ENCODE peak calls at places on chromosomes 16 and 17, in ten cellular contexts. One of them, this sample, is unnamed.

GRCh38 chr17:65243838-65244237 is 106.7 kb downstream of the RGS9 start:
- ATAC-seq in RWPE2: no peak
- ATAC-seq in HepG2: no peak
- ATAC-seq in gastroesophageal sphincter: no peak
- ATAC-seq in activated CD8-positive, alpha-beta memory T cell treated with anti-CD3 and anti-CD28 coated beads, Interleukin-2, amount 10 ng/mL, durations not matched to agents 7 days and 5 days: no peak
- ATAC-seq in pancreas: no peak
- ATAC-seq in memory B cell: no peak
- ATAC-seq in stimulated activated naive CD8-positive, alpha-beta T cell treated with anti-CD3 and anti-CD28 coated beads, Interleukin-15, Interleukin-2, amounts not matched to agents 100 U/mL and 50 U/mL, for 24 hours: peak; percentile 88
- ATAC-seq in activated CD8-positive, alpha-beta T cell treated with anti-CD3 and anti-CD28 coated beads, Interleukin-2, amount 10 ng/mL, durations not matched to agents 7 days and 5 days: peak; percentile 86
- ATAC-seq in left lobe of liver: no peak
- ATAC-seq in this sample: peak; percentile 80

GRCh38 chr16:13083687-13084086 is 182.3 kb downstream of the SHISA9 start:
- ATAC-seq in RWPE2: no peak
- ATAC-seq in HepG2: no peak
- ATAC-seq in gastroesophageal sphincter: no peak
- ATAC-seq in activated CD8-positive, alpha-beta memory T cell treated with anti-CD3 and anti-CD28 coated beads, Interleukin-2, amount 10 ng/mL, durations not matched to agents 7 days and 5 days: no peak
- ATAC-seq in pancreas: peak; percentile 79
- ATAC-seq in memory B cell: no peak
- ATAC-seq in stimulated activated naive CD8-positive, alpha-beta T cell treated with anti-CD3 and anti-CD28 coated beads, Interleukin-15, Interleukin-2, amounts not matched to agents 100 U/mL and 50 U/mL, for 24 hours: no peak
- ATAC-seq in activated CD8-positive, alpha-beta T cell treated with anti-CD3 and anti-CD28 coated beads, Interleukin-2, amount 10 ng/mL, durations not matched to agents 7 days and 5 days: no peak
- ATAC-seq in left lobe of liver: peak; percentile 25
- ATAC-seq in this sample: no peak

GRCh38 chr17:50308666-50309065 is 34.4 kb downstream of the TMEM92 start:
- ATAC-seq in RWPE2: no peak
- ATAC-seq in HepG2: no peak
- ATAC-seq in gastroesophageal sphincter: no peak
- ATAC-seq in activated CD8-positive, alpha-beta memory T cell treated with anti-CD3 and anti-CD28 coated beads, Interleukin-2, amount 10 ng/mL, durations not matched to agents 7 days and 5 days: no peak
- ATAC-seq in pancreas: no peak
- ATAC-seq in memory B cell: no peak
- ATAC-seq in stimulated activated naive CD8-positive, alpha-beta T cell treated with anti-CD3 and anti-CD28 coated beads, Interleukin-15, Interleukin-2, amounts not matched to agents 100 U/mL and 50 U/mL, for 24 hours: no peak
- ATAC-seq in activated CD8-positive, alpha-beta T cell treated with anti-CD3 and anti-CD28 coated beads, Interleukin-2, amount 10 ng/mL, durations not matched to agents 7 days and 5 days: no peak
- ATAC-seq in left lobe of liver: no peak
- ATAC-seq in this sample: no peak

GRCh38 chr17:64126918-64127317 is 3.0 kb downstream of the ERN1 start:
- ATAC-seq in RWPE2: peak; percentile 6
- ATAC-seq in HepG2: no peak
- ATAC-seq in gastroesophageal sphincter: no peak
- ATAC-seq in activated CD8-positive, alpha-beta memory T cell treated with anti-CD3 and anti-CD28 coated beads, Interleukin-2, amount 10 ng/mL, durations not matched to agents 7 days and 5 days: no peak
- ATAC-seq in pancreas: no peak
- ATAC-seq in memory B cell: no peak
- ATAC-seq in stimulated activated naive CD8-positive, alpha-beta T cell treated with anti-CD3 and anti-CD28 coated beads, Interleukin-15, Interleukin-2, amounts not matched to agents 100 U/mL and 50 U/mL, for 24 hours: no peak
- ATAC-seq in activated CD8-positive, alpha-beta T cell treated with anti-CD3 and anti-CD28 coated beads, Interleukin-2, amount 10 ng/mL, durations not matched to agents 7 days and 5 days: no peak
- ATAC-seq in left lobe of liver: no peak
- ATAC-seq in this sample: no peak

GRCh38 chr17:263271-263670 is 81.8 kb upstream of the DOC2B start:
- ATAC-seq in RWPE2: no peak
- ATAC-seq in HepG2: no peak
- ATAC-seq in gastroesophageal sphincter: no peak
- ATAC-seq in activated CD8-positive, alpha-beta memory T cell treated with anti-CD3 and anti-CD28 coated beads, Interleukin-2, amount 10 ng/mL, durations not matched to agents 7 days and 5 days: no peak
- ATAC-seq in pancreas: no peak
- ATAC-seq in memory B cell: no peak
- ATAC-seq in stimulated activated naive CD8-positive, alpha-beta T cell treated with anti-CD3 and anti-CD28 coated beads, Interleukin-15, Interleukin-2, amounts not matched to agents 100 U/mL and 50 U/mL, for 24 hours: no peak
- ATAC-seq in activated CD8-positive, alpha-beta T cell treated with anti-CD3 and anti-CD28 coated beads, Interleukin-2, amount 10 ng/mL, durations not matched to agents 7 days and 5 days: no peak
- ATAC-seq in left lobe of liver: no peak
- ATAC-seq in this sample: no peak

GRCh38 chr16:1078579-1079021 is 6.1 kb downstream of the SSTR5 start:
- ATAC-seq in RWPE2: peak; percentile 79
- ATAC-seq in HepG2: peak; percentile 52
- ATAC-seq in gastroesophageal sphincter: peak; percentile 27
- ATAC-seq in activated CD8-positive, alpha-beta memory T cell treated with anti-CD3 and anti-CD28 coated beads, Interleukin-2, amount 10 ng/mL, durations not matched to agents 7 days and 5 days: no peak
- ATAC-seq in pancreas: peak; percentile 96
- ATAC-seq in memory B cell: no peak
- ATAC-seq in stimulated activated naive CD8-positive, alpha-beta T cell treated with anti-CD3 and anti-CD28 coated beads, Interleukin-15, Interleukin-2, amounts not matched to agents 100 U/mL and 50 U/mL, for 24 hours: no peak
- ATAC-seq in activated CD8-positive, alpha-beta T cell treated with anti-CD3 and anti-CD28 coated beads, Interleukin-2, amount 10 ng/mL, durations not matched to agents 7 days and 5 days: no peak
- ATAC-seq in left lobe of liver: peak; percentile 91
- ATAC-seq in this sample: no peak

GRCh38 chr17:82936768-82937171 is 96.9 kb upstream of the ZNF750 start:
- ATAC-seq in RWPE2: no peak
- ATAC-seq in HepG2: no peak
- ATAC-seq in gastroesophageal sphincter: no peak
- ATAC-seq in activated CD8-positive, alpha-beta memory T cell treated with anti-CD3 and anti-CD28 coated beads, Interleukin-2, amount 10 ng/mL, durations not matched to agents 7 days and 5 days: no peak
- ATAC-seq in pancreas: no peak
- ATAC-seq in memory B cell: no peak
- ATAC-seq in stimulated activated naive CD8-positive, alpha-beta T cell treated with anti-CD3 and anti-CD28 coated beads, Interleukin-15, Interleukin-2, amounts not matched to agents 100 U/mL and 50 U/mL, for 24 hours: no peak
- ATAC-seq in activated CD8-positive, alpha-beta T cell treated with anti-CD3 and anti-CD28 coated beads, Interleukin-2, amount 10 ng/mL, durations not matched to agents 7 days and 5 days: no peak
- ATAC-seq in left lobe of liver: no peak
- ATAC-seq in this sample: no peak

GRCh38 chr16:88531346-88531745 is 38.9 kb upstream of the ZC3H18 start:
- ATAC-seq in RWPE2: no peak
- ATAC-seq in HepG2: no peak
- ATAC-seq in gastroesophageal sphincter: no peak
- ATAC-seq in activated CD8-positive, alpha-beta memory T cell treated with anti-CD3 and anti-CD28 coated beads, Interleukin-2, amount 10 ng/mL, durations not matched to agents 7 days and 5 days: no peak
- ATAC-seq in pancreas: no peak
- ATAC-seq in memory B cell: no peak
- ATAC-seq in stimulated activated naive CD8-positive, alpha-beta T cell treated with anti-CD3 and anti-CD28 coated beads, Interleukin-15, Interleukin-2, amounts not matched to agents 100 U/mL and 50 U/mL, for 24 hours: no peak
- ATAC-seq in activated CD8-positive, alpha-beta T cell treated with anti-CD3 and anti-CD28 coated beads, Interleukin-2, amount 10 ng/mL, durations not matched to agents 7 days and 5 days: no peak
- ATAC-seq in left lobe of liver: no peak
- ATAC-seq in this sample: no peak

GRCh38 chr16:83970430-83970815 is 2.4 kb downstream of the NECAB2 start:
- ATAC-seq in RWPE2: no peak
- ATAC-seq in HepG2: peak; percentile 1
- ATAC-seq in gastroesophageal sphincter: no peak
- ATAC-seq in activated CD8-positive, alpha-beta memory T cell treated with anti-CD3 and anti-CD28 coated beads, Interleukin-2, amount 10 ng/mL, durations not matched to agents 7 days and 5 days: no peak
- ATAC-seq in pancreas: no peak
- ATAC-seq in memory B cell: no peak
- ATAC-seq in stimulated activated naive CD8-positive, alpha-beta T cell treated with anti-CD3 and anti-CD28 coated beads, Interleukin-15, Interleukin-2, amounts not matched to agents 100 U/mL and 50 U/mL, for 24 hours: no peak
- ATAC-seq in activated CD8-positive, alpha-beta T cell treated with anti-CD3 and anti-CD28 coated beads, Interleukin-2, amount 10 ng/mL, durations not matched to agents 7 days and 5 days: no peak
- ATAC-seq in left lobe of liver: no peak
- ATAC-seq in this sample: no peak

GRCh38 chr16:20504418-20504817 is 53.1 kb downstream of the ACSM2A start:
- ATAC-seq in RWPE2: no peak
- ATAC-seq in HepG2: no peak
- ATAC-seq in gastroesophageal sphincter: no peak
- ATAC-seq in activated CD8-positive, alpha-beta memory T cell treated with anti-CD3 and anti-CD28 coated beads, Interleukin-2, amount 10 ng/mL, durations not matched to agents 7 days and 5 days: no peak
- ATAC-seq in pancreas: no peak
- ATAC-seq in memory B cell: no peak
- ATAC-seq in stimulated activated naive CD8-positive, alpha-beta T cell treated with anti-CD3 and anti-CD28 coated beads, Interleukin-15, Interleukin-2, amounts not matched to agents 100 U/mL and 50 U/mL, for 24 hours: no peak
- ATAC-seq in activated CD8-positive, alpha-beta T cell treated with anti-CD3 and anti-CD28 coated beads, Interleukin-2, amount 10 ng/mL, durations not matched to agents 7 days and 5 days: no peak
- ATAC-seq in left lobe of liver: peak; percentile 95
- ATAC-seq in this sample: no peak

GRCh38 chr16:74601131-74601871 is 5.6 kb downstream of the GLG1 start:
- ATAC-seq in RWPE2: peak; percentile 81
- ATAC-seq in HepG2: no peak
- ATAC-seq in gastroesophageal sphincter: no peak
- ATAC-seq in activated CD8-positive, alpha-beta memory T cell treated with anti-CD3 and anti-CD28 coated beads, Interleukin-2, amount 10 ng/mL, durations not matched to agents 7 days and 5 days: peak; percentile 98
- ATAC-seq in pancreas: no peak
- ATAC-seq in memory B cell: peak; percentile 94
- ATAC-seq in stimulated activated naive CD8-positive, alpha-beta T cell treated with anti-CD3 and anti-CD28 coated beads, Interleukin-15, Interleukin-2, amounts not matched to agents 100 U/mL and 50 U/mL, for 24 hours: peak; percentile 89
- ATAC-seq in activated CD8-positive, alpha-beta T cell treated with anti-CD3 and anti-CD28 coated beads, Interleukin-2, amount 10 ng/mL, durations not matched to agents 7 days and 5 days: peak; percentile 97
- ATAC-seq in left lobe of liver: no peak
- ATAC-seq in this sample: peak; percentile 98

GRCh38 chr17:76867578-76868175 is 527 bp upstream of the MGAT5B start:
- ATAC-seq in RWPE2: peak; percentile 6
- ATAC-seq in HepG2: peak; percentile 3
- ATAC-seq in gastroesophageal sphincter: no peak
- ATAC-seq in activated CD8-positive, alpha-beta memory T cell treated with anti-CD3 and anti-CD28 coated beads, Interleukin-2, amount 10 ng/mL, durations not matched to agents 7 days and 5 days: no peak
- ATAC-seq in pancreas: peak; percentile 14
- ATAC-seq in memory B cell: no peak
- ATAC-seq in stimulated activated naive CD8-positive, alpha-beta T cell treated with anti-CD3 and anti-CD28 coated beads, Interleukin-15, Interleukin-2, amounts not matched to agents 100 U/mL and 50 U/mL, for 24 hours: no peak
- ATAC-seq in activated CD8-positive, alpha-beta T cell treated with anti-CD3 and anti-CD28 coated beads, Interleukin-2, amount 10 ng/mL, durations not matched to agents 7 days and 5 days: no peak
- ATAC-seq in left lobe of liver: no peak
- ATAC-seq in this sample: no peak

GRCh38 chr16:4944333-4945281 is 7.7 kb upstream of the PPL start:
- ATAC-seq in RWPE2: peak; percentile 79
- ATAC-seq in HepG2: peak; percentile 82
- ATAC-seq in gastroesophageal sphincter: peak; percentile 93
- ATAC-seq in activated CD8-positive, alpha-beta memory T cell treated with anti-CD3 and anti-CD28 coated beads, Interleukin-2, amount 10 ng/mL, durations not matched to agents 7 days and 5 days: no peak
- ATAC-seq in pancreas: peak; percentile 91
- ATAC-seq in memory B cell: no peak
- ATAC-seq in stimulated activated naive CD8-positive, alpha-beta T cell treated with anti-CD3 and anti-CD28 coated beads, Interleukin-15, Interleukin-2, amounts not matched to agents 100 U/mL and 50 U/mL, for 24 hours: peak; percentile 55
- ATAC-seq in activated CD8-positive, alpha-beta T cell treated with anti-CD3 and anti-CD28 coated beads, Interleukin-2, amount 10 ng/mL, durations not matched to agents 7 days and 5 days: no peak
- ATAC-seq in left lobe of liver: peak; percentile 90
- ATAC-seq in this sample: no peak

GRCh38 chr16:57635266-57636097 is 7.1 kb downstream of the ADGRG1 start:
- ATAC-seq in RWPE2: no peak
- ATAC-seq in HepG2: peak; percentile 93
- ATAC-seq in gastroesophageal sphincter: no peak
- ATAC-seq in activated CD8-positive, alpha-beta memory T cell treated with anti-CD3 and anti-CD28 coated beads, Interleukin-2, amount 10 ng/mL, durations not matched to agents 7 days and 5 days: no peak
- ATAC-seq in pancreas: peak; percentile 84
- ATAC-seq in memory B cell: no peak
- ATAC-seq in stimulated activated naive CD8-positive, alpha-beta T cell treated with anti-CD3 and anti-CD28 coated beads, Interleukin-15, Interleukin-2, amounts not matched to agents 100 U/mL and 50 U/mL, for 24 hours: no peak
- ATAC-seq in activated CD8-positive, alpha-beta T cell treated with anti-CD3 and anti-CD28 coated beads, Interleukin-2, amount 10 ng/mL, durations not matched to agents 7 days and 5 days: no peak
- ATAC-seq in left lobe of liver: peak; percentile 92
- ATAC-seq in this sample: no peak

GRCh38 chr17:8799001-8799850 is at the start of gene MFSD6L:
- ATAC-seq in RWPE2: peak; percentile 73
- ATAC-seq in HepG2: no peak
- ATAC-seq in gastroesophageal sphincter: no peak
- ATAC-seq in activated CD8-positive, alpha-beta memory T cell treated with anti-CD3 and anti-CD28 coated beads, Interleukin-2, amount 10 ng/mL, durations not matched to agents 7 days and 5 days: no peak
- ATAC-seq in pancreas: peak; percentile 94
- ATAC-seq in memory B cell: peak; percentile 97
- ATAC-seq in stimulated activated naive CD8-positive, alpha-beta T cell treated with anti-CD3 and anti-CD28 coated beads, Interleukin-15, Interleukin-2, amounts not matched to agents 100 U/mL and 50 U/mL, for 24 hours: no peak
- ATAC-seq in activated CD8-positive, alpha-beta T cell treated with anti-CD3 and anti-CD28 coated beads, Interleukin-2, amount 10 ng/mL, durations not matched to agents 7 days and 5 days: no peak
- ATAC-seq in left lobe of liver: peak; percentile 38
- ATAC-seq in this sample: no peak

GRCh38 chr16:83886199-83886971 is 12.5 kb upstream of the MLYCD start:
- ATAC-seq in RWPE2: no peak
- ATAC-seq in HepG2: no peak
- ATAC-seq in gastroesophageal sphincter: no peak
- ATAC-seq in activated CD8-positive, alpha-beta memory T cell treated with anti-CD3 and anti-CD28 coated beads, Interleukin-2, amount 10 ng/mL, durations not matched to agents 7 days and 5 days: no peak
- ATAC-seq in pancreas: no peak
- ATAC-seq in memory B cell: no peak
- ATAC-seq in stimulated activated naive CD8-positive, alpha-beta T cell treated with anti-CD3 and anti-CD28 coated beads, Interleukin-15, Interleukin-2, amounts not matched to agents 100 U/mL and 50 U/mL, for 24 hours: no peak
- ATAC-seq in activated CD8-positive, alpha-beta T cell treated with anti-CD3 and anti-CD28 coated beads, Interleukin-2, amount 10 ng/mL, durations not matched to agents 7 days and 5 days: no peak
- ATAC-seq in left lobe of liver: no peak
- ATAC-seq in this sample: no peak

GRCh38 chr16:27408012-27408601 is 6.1 kb downstream of the IL21R start:
- ATAC-seq in RWPE2: peak; percentile 61
- ATAC-seq in HepG2: peak; percentile 96
- ATAC-seq in gastroesophageal sphincter: no peak
- ATAC-seq in activated CD8-positive, alpha-beta memory T cell treated with anti-CD3 and anti-CD28 coated beads, Interleukin-2, amount 10 ng/mL, durations not matched to agents 7 days and 5 days: peak; percentile 55
- ATAC-seq in pancreas: no peak
- ATAC-seq in memory B cell: no peak
- ATAC-seq in stimulated activated naive CD8-positive, alpha-beta T cell treated with anti-CD3 and anti-CD28 coated beads, Interleukin-15, Interleukin-2, amounts not matched to agents 100 U/mL and 50 U/mL, for 24 hours: peak; percentile 82
- ATAC-seq in activated CD8-positive, alpha-beta T cell treated with anti-CD3 and anti-CD28 coated beads, Interleukin-2, amount 10 ng/mL, durations not matched to agents 7 days and 5 days: peak; percentile 62
- ATAC-seq in left lobe of liver: no peak
- ATAC-seq in this sample: peak; percentile 65

GRCh38 chr17:62780273-62780672 is 27.8 kb downstream of the MARCHF10 start:
- ATAC-seq in RWPE2: no peak
- ATAC-seq in HepG2: no peak
- ATAC-seq in gastroesophageal sphincter: no peak
- ATAC-seq in activated CD8-positive, alpha-beta memory T cell treated with anti-CD3 and anti-CD28 coated beads, Interleukin-2, amount 10 ng/mL, durations not matched to agents 7 days and 5 days: no peak
- ATAC-seq in pancreas: peak; percentile 95
- ATAC-seq in memory B cell: no peak
- ATAC-seq in stimulated activated naive CD8-positive, alpha-beta T cell treated with anti-CD3 and anti-CD28 coated beads, Interleukin-15, Interleukin-2, amounts not matched to agents 100 U/mL and 50 U/mL, for 24 hours: no peak
- ATAC-seq in activated CD8-positive, alpha-beta T cell treated with anti-CD3 and anti-CD28 coated beads, Interleukin-2, amount 10 ng/mL, durations not matched to agents 7 days and 5 days: no peak
- ATAC-seq in left lobe of liver: no peak
- ATAC-seq in this sample: no peak

GRCh38 chr17:53253956-53254597 is 568.6 kb upstream of the KIF2B start:
- ATAC-seq in RWPE2: no peak
- ATAC-seq in HepG2: no peak
- ATAC-seq in gastroesophageal sphincter: no peak
- ATAC-seq in activated CD8-positive, alpha-beta memory T cell treated with anti-CD3 and anti-CD28 coated beads, Interleukin-2, amount 10 ng/mL, durations not matched to agents 7 days and 5 days: no peak
- ATAC-seq in pancreas: no peak
- ATAC-seq in memory B cell: no peak
- ATAC-seq in stimulated activated naive CD8-positive, alpha-beta T cell treated with anti-CD3 and anti-CD28 coated beads, Interleukin-15, Interleukin-2, amounts not matched to agents 100 U/mL and 50 U/mL, for 24 hours: no peak
- ATAC-seq in activated CD8-positive, alpha-beta T cell treated with anti-CD3 and anti-CD28 coated beads, Interleukin-2, amount 10 ng/mL, durations not matched to agents 7 days and 5 days: no peak
- ATAC-seq in left lobe of liver: no peak
- ATAC-seq in this sample: no peak

GRCh38 chr16:2981177-2981898 is 1.1 kb upstream of the PKMYT1 start:
- ATAC-seq in RWPE2: no peak
- ATAC-seq in HepG2: peak; percentile 61
- ATAC-seq in gastroesophageal sphincter: no peak
- ATAC-seq in activated CD8-positive, alpha-beta memory T cell treated with anti-CD3 and anti-CD28 coated beads, Interleukin-2, amount 10 ng/mL, durations not matched to agents 7 days and 5 days: no peak
- ATAC-seq in pancreas: no peak
- ATAC-seq in memory B cell: no peak
- ATAC-seq in stimulated activated naive CD8-positive, alpha-beta T cell treated with anti-CD3 and anti-CD28 coated beads, Interleukin-15, Interleukin-2, amounts not matched to agents 100 U/mL and 50 U/mL, for 24 hours: no peak
- ATAC-seq in activated CD8-positive, alpha-beta T cell treated with anti-CD3 and anti-CD28 coated beads, Interleukin-2, amount 10 ng/mL, durations not matched to agents 7 days and 5 days: no peak
- ATAC-seq in left lobe of liver: no peak
- ATAC-seq in this sample: no peak

GRCh38 chr16:49158029-49158642 is 123.5 kb downstream of the CBLN1 start:
- ATAC-seq in RWPE2: peak; percentile 74
- ATAC-seq in HepG2: peak; percentile 65
- ATAC-seq in gastroesophageal sphincter: no peak
- ATAC-seq in activated CD8-positive, alpha-beta memory T cell treated with anti-CD3 and anti-CD28 coated beads, Interleukin-2, amount 10 ng/mL, durations not matched to agents 7 days and 5 days: no peak
- ATAC-seq in pancreas: peak; percentile 47
- ATAC-seq in memory B cell: no peak
- ATAC-seq in stimulated activated naive CD8-positive, alpha-beta T cell treated with anti-CD3 and anti-CD28 coated beads, Interleukin-15, Interleukin-2, amounts not matched to agents 100 U/mL and 50 U/mL, for 24 hours: no peak
- ATAC-seq in activated CD8-positive, alpha-beta T cell treated with anti-CD3 and anti-CD28 coated beads, Interleukin-2, amount 10 ng/mL, durations not matched to agents 7 days and 5 days: no peak
- ATAC-seq in left lobe of liver: peak; percentile 58
- ATAC-seq in this sample: no peak

GRCh38 chr16:13529193-13529982 is 390.6 kb upstream of the ERCC4 start:
- ATAC-seq in RWPE2: no peak
- ATAC-seq in HepG2: no peak
- ATAC-seq in gastroesophageal sphincter: no peak
- ATAC-seq in activated CD8-positive, alpha-beta memory T cell treated with anti-CD3 and anti-CD28 coated beads, Interleukin-2, amount 10 ng/mL, durations not matched to agents 7 days and 5 days: no peak
- ATAC-seq in pancreas: no peak
- ATAC-seq in memory B cell: no peak
- ATAC-seq in stimulated activated naive CD8-positive, alpha-beta T cell treated with anti-CD3 and anti-CD28 coated beads, Interleukin-15, Interleukin-2, amounts not matched to agents 100 U/mL and 50 U/mL, for 24 hours: no peak
- ATAC-seq in activated CD8-positive, alpha-beta T cell treated with anti-CD3 and anti-CD28 coated beads, Interleukin-2, amount 10 ng/mL, durations not matched to agents 7 days and 5 days: no peak
- ATAC-seq in left lobe of liver: no peak
- ATAC-seq in this sample: no peak

GRCh38 chr17:44862278-44862914 is 14.7 kb downstream of the HIGD1B start:
- ATAC-seq in RWPE2: no peak
- ATAC-seq in HepG2: peak; percentile 62
- ATAC-seq in gastroesophageal sphincter: no peak
- ATAC-seq in activated CD8-positive, alpha-beta memory T cell treated with anti-CD3 and anti-CD28 coated beads, Interleukin-2, amount 10 ng/mL, durations not matched to agents 7 days and 5 days: no peak
- ATAC-seq in pancreas: no peak
- ATAC-seq in memory B cell: no peak
- ATAC-seq in stimulated activated naive CD8-positive, alpha-beta T cell treated with anti-CD3 and anti-CD28 coated beads, Interleukin-15, Interleukin-2, amounts not matched to agents 100 U/mL and 50 U/mL, for 24 hours: no peak
- ATAC-seq in activated CD8-positive, alpha-beta T cell treated with anti-CD3 and anti-CD28 coated beads, Interleukin-2, amount 10 ng/mL, durations not matched to agents 7 days and 5 days: no peak
- ATAC-seq in left lobe of liver: peak; percentile 47
- ATAC-seq in this sample: no peak

GRCh38 chr17:29710891-29711418 is 88.2 kb upstream of the CORO6 start:
- ATAC-seq in RWPE2: peak; percentile 95
- ATAC-seq in HepG2: peak; percentile 48
- ATAC-seq in gastroesophageal sphincter: peak; percentile 49
- ATAC-seq in activated CD8-positive, alpha-beta memory T cell treated with anti-CD3 and anti-CD28 coated beads, Interleukin-2, amount 10 ng/mL, durations not matched to agents 7 days and 5 days: no peak
- ATAC-seq in pancreas: no peak
- ATAC-seq in memory B cell: no peak
- ATAC-seq in stimulated activated naive CD8-positive, alpha-beta T cell treated with anti-CD3 and anti-CD28 coated beads, Interleukin-15, Interleukin-2, amounts not matched to agents 100 U/mL and 50 U/mL, for 24 hours: no peak
- ATAC-seq in activated CD8-positive, alpha-beta T cell treated with anti-CD3 and anti-CD28 coated beads, Interleukin-2, amount 10 ng/mL, durations not matched to agents 7 days and 5 days: no peak
- ATAC-seq in left lobe of liver: peak; percentile 51
- ATAC-seq in this sample: no peak

GRCh38 chr17:50779747-50780363 is 12.5 kb upstream of the ANKRD40CL start:
- ATAC-seq in RWPE2: no peak
- ATAC-seq in HepG2: no peak
- ATAC-seq in gastroesophageal sphincter: no peak
- ATAC-seq in activated CD8-positive, alpha-beta memory T cell treated with anti-CD3 and anti-CD28 coated beads, Interleukin-2, amount 10 ng/mL, durations not matched to agents 7 days and 5 days: peak; percentile 81
- ATAC-seq in pancreas: no peak
- ATAC-seq in memory B cell: no peak
- ATAC-seq in stimulated activated naive CD8-positive, alpha-beta T cell treated with anti-CD3 and anti-CD28 coated beads, Interleukin-15, Interleukin-2, amounts not matched to agents 100 U/mL and 50 U/mL, for 24 hours: peak; percentile 41
- ATAC-seq in activated CD8-positive, alpha-beta T cell treated with anti-CD3 and anti-CD28 coated beads, Interleukin-2, amount 10 ng/mL, durations not matched to agents 7 days and 5 days: peak; percentile 76
- ATAC-seq in left lobe of liver: no peak
- ATAC-seq in this sample: peak; percentile 73

This sample was measured in activated T-helper 17 cell treated with anti-CD3 and anti-CD28 coated beads, Interleukin-2, amount 50 U/mL, for 72 hours.